ENCODE peak calls at places on chromosomes 2 and 18, in six cellular contexts. F is GM23338, M is GM23248, G is PC-3, U is mammary epithelial cell, K is hepatocyte. P is an unnamed sample. For H3K27me3 and H4K20me1, the result is how much of the 10 kb centered on the place peaks cover.

GRCh38 chr18:65288908-65289307 is 461.9 kb upstream of the CDH7 start:
- DNase-seq in U (no peak), M (no peak), G (no peak), F (no peak), K (no peak), P (no peak)

GRCh38 chr2:145751634-145752033 is 1231.7 kb upstream of the ZEB2 start:
- DNase-seq in U (no peak), M (peak), K (no peak), G (peak), F (peak), P (no peak)

GRCh38 chr18:47492691-47493090 is 241.2 kb upstream of the SKOR2 start:
- DNase-seq in M (peak), G (no peak), U (no peak), F (no peak), K (no peak), P (no peak)

GRCh38 chr2:98153402-98153938 is 66.5 kb downstream of the VWA3B start:
- DNase-seq in M (no peak), U (no peak), F (no peak), G (no peak), K (no peak), P (no peak)

GRCh38 chr2:167816897-167817296 is 430.5 kb downstream of the STK39 start:
- DNase-seq in U (no peak), G (no peak), F (no peak), M (no peak), K (no peak), P (no peak)

GRCh38 chr18:61575419-61575818 is 242.2 kb downstream of the CDH20 start:
- DNase-seq in U (no peak), M (peak), G (no peak), F (peak), K (no peak), P (no peak)

GRCh38 chr2:43343573-43344304 is 117.3 kb upstream of the ZFP36L2 start:
- DNase-seq in M (peak), G (no peak), F (no peak), K (peak), U (peak), P (no peak)

GRCh38 chr2:59594671-59595222 is 958.7 kb downstream of the BCL11A start:
- DNase-seq in K (no peak), F (no peak), G (no peak), M (no peak), U (no peak), P (no peak)

GRCh38 chr2:58146707-58147106 is 94.4 kb downstream of the FANCL start:
- DNase-seq in M (peak), F (no peak), U (peak), G (peak), K (no peak), P (peak)

GRCh38 chr18:75209952-75210261 is 690 bp upstream of the TSHZ1 start:
- DNase-seq in K (peak), M (peak), U (peak), F (no peak), G (no peak), P (no peak)

GRCh38 chr2:38598200-38598990 is 4.3 kb downstream of the HNRNPLL start:
- DNase-seq in K (no peak), M (peak), F (peak), G (no peak), U (no peak), P (no peak)

GRCh38 chr2:18828296-18828695 is 238.9 kb upstream of the NT5C1B start:
- DNase-seq in U (no peak), G (no peak), M (no peak), K (no peak), F (no peak), P (no peak)

GRCh38 chr2:70904371-70905216 is 31.1 kb upstream of the ATP6V1B1 start:
- DNase-seq in F (peak), G (no peak), U (no peak), M (no peak), K (no peak), P (no peak)

GRCh38 chr18:75083761-75084160 is 125.2 kb downstream of the PTGR3 start:
- DNase-seq in U (no peak), G (no peak), M (no peak), F (no peak), K (no peak), P (no peak)

GRCh38 chr2:225841314-225841713 is 441.8 kb downstream of the NYAP2 start:
- DNase-seq in M (no peak), G (no peak), U (no peak), F (no peak), K (no peak), P (no peak)

GRCh38 chr2:71102981-71103681 is 26.9 kb downstream of the MCEE start:
- DNase-seq in K (no peak), G (no peak), U (peak), M (no peak), F (peak), P (peak)

GRCh38 chr2:36577884-36578283 is 20.1 kb downstream of the FEZ2 start:
- DNase-seq in K (no peak), F (no peak), M (no peak), U (no peak), G (no peak), P (no peak)

GRCh38 chr18:45268583-45268982 is 346.7 kb upstream of the SLC14A2 start:
- DNase-seq in K (no peak), F (no peak), G (no peak), U (no peak), M (no peak), P (no peak)

GRCh38 chr2:80363951-80364350 is 59.4 kb upstream of the LRRTM1 start:
- DNase-seq in M (no peak), K (no peak), U (no peak), F (no peak), G (no peak), P (no peak)

GRCh38 chr2:62713837-62714236 is 8.3 kb downstream of the EHBP1 start:
- DNase-seq in F (no peak), K (no peak), U (no peak), G (peak), M (peak), P (no peak)

GRCh38 chr2:165293439-165294420 is 54.5 kb downstream of the SCN2A start:
- DNase-seq in M (peak), U (peak), K (peak), G (peak), F (peak), P (peak)

GRCh38 chr2:54360055-54360792 is 95.9 kb upstream of the SPTBN1 start:
- DNase-seq in U (no peak), M (peak), F (no peak), G (no peak), K (peak), P (no peak)

GRCh38 chr2:185372188-185372587 is 366.4 kb upstream of the FSIP2 start:
- DNase-seq in G (peak), F (no peak), M (peak), U (peak), K (peak), P (no peak)

GRCh38 chr2:124692707-124693106 is 667.6 kb downstream of the CNTNAP5 start:
- DNase-seq in K (no peak), G (no peak), F (no peak), U (no peak), M (no peak), P (no peak)

GRCh38 chr2:98647636-98648035 is 39.2 kb downstream of the UNC50 start:
- DNase-seq in F (no peak), K (no peak), U (peak), G (peak), M (peak), P (peak)

GRCh38 chr2:11512431-11512830 is 21.4 kb upstream of the GREB1 start:
- DNase-seq in F (no peak), K (no peak), G (no peak), U (no peak), M (no peak), P (no peak)

GRCh38 chr2:205640713-205641112 is 41.6 kb upstream of the NRP2 start:
- DNase-seq in G (no peak), K (no peak), M (no peak), F (no peak), U (no peak), P (no peak)

GRCh38 chr2:219490186-219490585 is 8.5 kb upstream of the GMPPA start:
- DNase-seq in U (no peak), K (no peak), F (peak), G (no peak), M (no peak), P (no peak)
- H3K27me3 ChIP-seq in U (under half), K (half or more), F (half or more), G (under half), M (under half), P (under half)

GRCh38 chr2:42339191-42339912 is 21.7 kb downstream of the COX7A2L start:
- DNase-seq in K (no peak), G (no peak), M (peak), F (peak), U (no peak), P (no peak)
- H4K20me1 ChIP-seq in K (under half), G (under half), M (under half), F (under half), U (under half), P (under half)

DNA sequence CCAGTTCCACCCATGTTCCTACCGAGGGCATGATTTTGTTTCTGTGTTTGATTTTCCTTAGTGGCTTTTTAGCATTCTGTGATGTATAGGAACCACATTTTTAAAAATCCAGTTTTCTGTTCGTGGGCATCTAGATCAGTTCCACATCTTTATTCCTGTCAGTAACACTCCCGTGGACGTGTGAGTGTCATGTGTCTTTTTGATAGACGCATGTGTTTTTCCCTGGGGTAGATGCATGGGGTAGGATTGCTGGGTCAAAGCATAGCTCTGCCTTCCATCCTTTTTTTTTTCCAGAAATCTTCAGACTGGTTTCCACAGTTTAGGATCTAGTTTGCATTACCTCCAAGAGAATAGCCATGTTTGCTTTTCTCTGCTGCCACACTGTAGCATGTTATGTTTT is 38.7 kb downstream of the CCDC74A start:
- DNase-seq in K (no peak), M (no peak), U (no peak), G (no peak), F (no peak), P (no peak)
- H3K27me3 ChIP-seq in K (under half), M (under half), U (under half), G (half or more), F (under half), P (under half)

DNA sequence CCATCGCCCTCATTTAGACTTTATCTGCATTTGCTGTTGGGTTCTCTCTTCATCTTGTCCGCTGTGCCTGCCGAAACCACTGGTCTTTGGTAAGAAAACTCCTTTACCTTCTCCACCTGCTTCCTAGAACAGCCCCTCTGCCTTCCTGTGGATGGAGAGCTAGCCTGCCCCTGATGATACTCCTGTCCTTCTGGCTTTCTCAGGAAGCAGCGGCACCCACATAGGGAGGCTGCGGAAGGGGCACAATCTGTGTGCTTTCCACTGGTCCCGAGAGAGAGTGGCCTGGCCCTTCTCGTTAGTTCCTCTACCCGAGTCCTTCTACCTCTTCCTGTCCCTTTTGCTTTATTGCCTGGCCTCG is 80.3 kb upstream of the RBM44 start:
- DNase-seq in U (no peak), F (no peak), K (no peak), M (no peak), G (no peak), P (no peak)
- H4K20me1 ChIP-seq in U (under half), F (under half), K (under half), M (under half), G (under half), P (under half)

GRCh38 chr18:30652377-30652776 is 390.2 kb downstream of the DSC3 start:
- DNase-seq in K (no peak), U (no peak), M (no peak), F (peak), G (no peak), P (no peak)

DNA sequence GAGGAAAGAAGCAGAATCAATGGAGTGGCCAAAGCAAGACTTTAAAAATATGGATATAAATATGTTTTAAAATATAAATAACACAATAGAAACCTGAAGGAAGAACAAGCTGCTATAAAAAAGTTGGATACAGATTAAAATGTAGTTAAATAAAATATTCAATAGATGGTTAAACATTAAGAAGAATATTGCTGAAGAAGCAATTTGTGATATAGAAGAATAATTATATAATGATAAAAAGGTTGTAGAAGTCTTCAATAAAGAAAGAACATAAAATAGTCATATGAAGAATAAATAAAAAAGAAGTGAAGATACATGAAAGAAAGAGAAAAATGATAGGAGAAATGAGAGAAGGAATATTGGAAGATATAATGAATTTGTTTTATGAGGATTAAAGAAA is 392.0 kb downstream of the DSC3 start:
- DNase-seq in K (no peak), G (no peak), M (no peak), F (no peak), U (no peak), P (no peak)
- H3K27me3 ChIP-seq in K (under half), G (under half), M (under half), F (under half), U (under half), P (under half)

DNA sequence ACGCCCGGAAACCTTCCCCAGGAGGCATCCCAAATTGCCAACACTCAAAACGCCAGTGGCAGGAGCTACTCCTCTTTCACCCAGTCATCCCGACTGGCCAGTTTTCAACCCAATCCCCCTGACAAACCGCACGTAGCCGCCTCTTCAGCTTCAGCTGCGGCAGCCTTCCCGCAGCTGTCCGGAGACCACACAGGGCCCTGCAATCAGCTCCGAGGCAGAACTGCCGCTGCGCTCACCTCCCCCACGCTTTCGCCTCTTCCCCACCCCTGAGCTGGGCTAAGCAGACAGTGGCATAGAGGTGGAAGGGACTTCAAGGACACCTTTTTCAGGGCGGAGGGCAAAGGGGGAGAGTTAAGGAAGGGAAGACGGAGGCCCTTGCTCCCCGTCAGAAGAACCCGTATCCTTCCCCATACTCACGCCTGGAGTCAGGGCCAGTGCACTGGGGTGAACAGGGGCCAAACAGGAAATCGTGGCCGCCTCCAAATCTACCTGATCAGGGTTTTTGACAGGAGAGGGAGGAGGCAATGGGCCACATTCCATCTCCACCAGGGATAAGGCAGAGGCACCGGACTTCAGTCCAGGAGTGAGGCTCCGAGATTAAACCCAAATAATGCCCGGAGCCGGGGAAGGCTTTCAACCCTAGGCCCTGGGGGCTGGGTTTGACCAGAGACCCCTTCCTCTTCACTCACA is 16.8 kb downstream of the CYP26B1 start:
- DNase-seq in U (no peak), F (peak), K (no peak), G (no peak), M (no peak), P (no peak)
- H4K20me1 ChIP-seq in U (under half), F (under half), K (under half), G (under half), M (under half), P (under half)

GRCh38 chr18:36131692-36132483 is 2.2 kb downstream of the ELP2 start:
- DNase-seq in G (no peak), U (no peak), F (no peak), M (no peak), K (no peak), P (no peak)
- H3K27me3 ChIP-seq in G (under half), U (under half), F (under half), M (under half), K (under half), P (under half)

DNA sequence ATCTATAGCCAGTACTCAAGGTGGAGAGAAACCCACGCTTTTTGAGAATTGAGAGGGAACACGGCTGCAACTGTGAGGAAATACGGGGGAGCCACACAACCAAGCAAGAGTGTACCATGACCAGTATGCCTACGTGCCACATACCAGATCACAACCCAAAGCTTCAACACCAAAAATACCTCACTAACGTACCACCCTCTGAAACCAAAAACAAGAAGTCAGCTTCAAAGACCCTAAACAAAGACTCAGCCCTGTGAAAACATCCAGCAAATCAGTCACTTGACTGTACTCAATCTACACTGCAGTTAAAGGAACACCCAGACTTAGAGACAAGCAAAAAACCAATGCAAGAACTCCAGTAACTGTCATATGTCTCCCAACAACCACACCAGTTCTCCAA is 17.0 kb downstream of the RNU4ATAC start:
- DNase-seq in G (no peak), F (no peak), U (no peak), M (no peak), K (no peak), P (no peak)
- H4K20me1 ChIP-seq in G (under half), F (under half), U (under half), M (under half), K (under half), P (under half)

DNA sequence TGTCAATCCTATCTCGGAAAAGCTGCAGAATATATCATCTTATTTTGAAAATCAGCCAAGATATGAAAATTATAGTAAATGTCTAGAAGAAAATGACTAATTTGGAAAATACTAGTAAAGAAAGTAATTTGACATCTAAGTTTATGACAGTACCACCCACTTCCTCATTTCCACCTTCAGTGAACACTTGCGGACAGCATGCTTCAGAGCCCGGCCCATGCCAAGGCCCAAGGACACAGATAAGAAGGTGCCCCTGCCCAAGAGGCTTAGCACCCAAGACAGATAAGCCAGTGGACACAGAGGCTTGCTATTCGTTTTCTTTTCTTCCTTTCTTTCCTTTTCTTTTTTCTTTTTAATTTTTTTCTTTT is 4.8 kb upstream of the KCNG2 start:
- DNase-seq in K (no peak), F (no peak), U (no peak), M (no peak), G (no peak), P (no peak)
- H3K27me3 ChIP-seq in K (under half), F (under half), U (under half), M (under half), G (under half), P (under half)

GRCh38 chr2:27350106-27350693 is 6.4 kb downstream of the GTF3C2 start:
- DNase-seq in K (no peak), G (no peak), M (no peak), F (no peak), U (no peak), P (no peak)
- H4K20me1 ChIP-seq in K (under half), G (under half), M (under half), F (under half), U (under half), P (under half)

P was measured in keratinocyte.